ENCODE peak calls at places on chromosomes 7 and 10, in nine cellular contexts. S is HepG2, K is spleen, X is MM.1S, O is stomach, H is suprapubic skin, W is PC-9, E is osteoblast, B is A549. G is an unnamed sample. For H3K4me1, the result is how much of the 10 kb centered on the place peaks cover.

GRCh38 chr7:359776-360361 is 69.9 kb downstream of the FOXL3 start:
- DNase-seq in W (no peak), K (peak), H (no peak), S (no peak), O (no peak), E (no peak), X (no peak), B (no peak), G (no peak)

GRCh38 chr7:159139202-159139601 is 5.5 kb downstream of the VIPR2 start:
- DNase-seq in O (peak), B (no peak), H (peak), K (peak), W (no peak), E (no peak), X (no peak), S (no peak), G (no peak)

GRCh38 chr10:95411635-95412034 is 120.8 kb upstream of the PDLIM1 start:
- DNase-seq in O (no peak), H (no peak), K (no peak), S (no peak), B (no peak), W (no peak), X (no peak), E (no peak), G (no peak)

GRCh38 chr10:110918633-110919348 is at the start of gene BBIP1:
- DNase-seq in H (no peak), K (peak), S (peak), W (no peak), B (peak), O (no peak), E (peak), X (peak), G (no peak)

GRCh38 chr7:13904689-13905088 is 84.8 kb downstream of the ETV1 start:
- DNase-seq in X (no peak), E (no peak), S (no peak), O (no peak), H (no peak), K (no peak), W (no peak), B (no peak), G (no peak)

GRCh38 chr7:44144426-44144967 is 3.4 kb upstream of the MYL7 start:
- DNase-seq in K (peak), W (no peak), X (no peak), B (no peak), S (no peak), O (no peak), H (peak), E (peak), G (peak)

GRCh38 chr10:73126343-73126742 is 16.1 kb downstream of the NUDT13 start:
- DNase-seq in O (no peak), K (no peak), S (no peak), B (no peak), X (no peak), H (no peak), E (peak), W (no peak), G (no peak)

GRCh38 chr10:52308251-52309031 is 5.6 kb upstream of the DKK1 start:
- DNase-seq in W (peak), X (peak), S (peak), B (peak), K (peak), E (peak), O (peak), H (peak), G (peak)

GRCh38 chr10:89207801-89208551 is 859 bp upstream of the CH25H start:
- DNase-seq in S (no peak), E (peak), X (no peak), H (peak), B (peak), K (peak), O (no peak), W (peak), G (peak)

GRCh38 chr7:135414850-135415439 is 95.0 kb downstream of the CNOT4 start:
- DNase-seq in B (peak), E (no peak), O (peak), K (no peak), H (no peak), S (peak), X (peak), W (peak), G (no peak)

GRCh38 chr10:45420453-45421192 is 46.6 kb downstream of the ALOX5 start:
- DNase-seq in S (no peak), W (peak), E (no peak), B (no peak), K (peak), O (peak), X (peak), H (no peak), G (peak)

GRCh38 chr10:42992957-42993390 is 83.9 kb upstream of the RET start:
- DNase-seq in E (no peak), K (peak), B (no peak), H (peak), W (no peak), O (no peak), X (no peak), S (no peak), G (no peak)

GRCh38 chr10:49667991-49668390 is 11.5 kb upstream of the C10orf53 start:
- DNase-seq in X (no peak), O (no peak), E (no peak), W (no peak), B (no peak), K (no peak), S (no peak), H (no peak), G (no peak)
- TF ChIP-seq CTCF in X (no peak), O (no peak), E (no peak), W (no peak), B (no peak), K (no peak), S (no peak), H (no peak), G (no peak)

DNA sequence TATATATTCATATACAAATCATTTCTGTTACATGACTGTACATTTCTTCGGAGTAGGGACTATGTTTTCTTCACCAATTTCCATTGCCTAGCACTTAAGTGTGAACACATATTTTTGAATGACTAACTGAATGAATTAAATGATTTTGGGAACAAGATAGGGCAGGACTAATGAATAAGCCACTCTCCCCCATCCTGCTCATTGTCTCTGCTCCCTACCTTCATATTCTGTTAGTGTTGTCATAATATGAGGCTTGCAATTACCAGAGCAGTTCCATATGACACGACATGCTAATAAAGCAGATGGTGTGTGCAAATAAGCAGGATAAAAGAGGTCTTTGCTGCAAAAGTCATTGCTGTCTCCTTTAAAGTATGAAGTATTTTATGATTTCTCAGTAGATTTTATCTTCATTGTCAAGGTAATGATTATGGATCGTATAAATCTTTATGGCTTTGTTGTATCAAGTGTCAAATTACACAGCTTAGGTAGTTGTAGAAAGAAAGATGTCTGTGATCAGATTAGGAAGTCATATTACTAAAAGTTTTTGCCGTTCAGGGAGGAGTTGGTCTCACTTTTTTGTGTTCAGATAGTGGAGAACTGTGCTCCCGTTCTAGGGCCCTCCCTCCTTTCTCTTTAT is 114.8 kb downstream of the SDK1 start:
- DNase-seq in H (no peak), W (no peak), O (no peak), B (no peak), S (no peak), X (no peak), K (no peak), E (no peak), G (no peak)
- H3K4me3 ChIP-seq in H (no peak), W (no peak), O (no peak), B (no peak), S (no peak), X (no peak), K (no peak), E (no peak), G (no peak)

GRCh38 chr10:114520453-114520852 is 116.2 kb upstream of the AFAP1L2 start:
- DNase-seq in H (no peak), B (peak), K (no peak), W (no peak), S (peak), O (no peak), X (no peak), E (peak), G (no peak)

GRCh38 chr10:114519306-114519669 is 115.0 kb upstream of the AFAP1L2 start:
- DNase-seq in E (no peak), X (no peak), H (peak), K (no peak), W (peak), S (no peak), O (peak), B (no peak), G (peak)

GRCh38 chr10:114519756-114520288 is 115.5 kb upstream of the AFAP1L2 start:
- DNase-seq in H (no peak), O (peak), S (no peak), B (no peak), K (no peak), E (no peak), W (no peak), X (no peak), G (no peak)

GRCh38 chr10:114517681-114518250 is 113.5 kb upstream of the AFAP1L2 start:
- DNase-seq in W (no peak), O (no peak), B (no peak), H (no peak), X (no peak), K (no peak), S (no peak), E (no peak), G (no peak)

GRCh38 chr10:114518401-114519305 is 114.4 kb upstream of the AFAP1L2 start:
- DNase-seq in S (peak), E (no peak), B (peak), X (no peak), O (no peak), W (no peak), H (no peak), K (no peak), G (no peak)
- H3K4me1 ChIP-seq in S (half or more), E (under half), B (half or more), X (under half), O (under half), W (under half), H (half or more), K (under half), G (under half)

GRCh38 chr7:90821961-90822620 is 226.0 kb downstream of the CDK14 start:
- DNase-seq in X (no peak), O (no peak), W (no peak), K (no peak), S (no peak), E (no peak), H (no peak), B (no peak), G (no peak)
- TF ChIP-seq CTCF in X (no peak), O (no peak), W (no peak), K (no peak), S (no peak), E (no peak), H (no peak), B (no peak), G (no peak)